ENCODE peak calls at places on chromosomes 5 and 9, in four cellular contexts. One of them, this sample, is unnamed.

GRCh38 chr9:81719972-81720371 is 30.6 kb upstream of the TLE1 start:
- DNase-seq in A673: no peak
- DNase-seq in AG09309: no peak
- DNase-seq in mesothelial cell of epicardium: no peak
- DNase-seq in this sample: no peak

GRCh38 chr9:224540-225520 is 10.2 kb downstream of the DOCK8 start:
- DNase-seq in A673: peak; percentile 11
- DNase-seq in mesothelial cell of epicardium: no peak
- DNase-seq in AG09309: no peak
- DNase-seq in this sample: no peak

GRCh38 chr5:103371046-103371603 is 112.6 kb downstream of the MACIR start:
- DNase-seq in A673: no peak
- DNase-seq in AG09309: no peak
- DNase-seq in mesothelial cell of epicardium: no peak
- DNase-seq in this sample: no peak

GRCh38 chr5:54460181-54460919 is 4.9 kb downstream of the HSPB3 start:
- DNase-seq in AG09309: no peak
- DNase-seq in A673: no peak
- DNase-seq in mesothelial cell of epicardium: no peak
- DNase-seq in this sample: no peak

GRCh38 chr9:89874351-89875321 is 269.8 kb downstream of the GADD45G start:
- DNase-seq in mesothelial cell of epicardium: no peak
- DNase-seq in AG09309: no peak
- DNase-seq in A673: no peak
- DNase-seq in this sample: no peak

GRCh38 chr9:130316406-130316805 is 50.8 kb downstream of the HMCN2 start:
- DNase-seq in mesothelial cell of epicardium: no peak
- DNase-seq in A673: no peak
- DNase-seq in AG09309: no peak
- DNase-seq in this sample: no peak

GRCh38 chr5:134506054-134507039 is 19.1 kb upstream of the JADE2 start:
- DNase-seq in mesothelial cell of epicardium: no peak
- DNase-seq in AG09309: no peak
- DNase-seq in A673: no peak
- DNase-seq in this sample: no peak

GRCh38 chr5:66417681-66418248 is 178.4 kb upstream of the MAST4 start:
- DNase-seq in AG09309: no peak
- DNase-seq in A673: peak; percentile 69
- DNase-seq in mesothelial cell of epicardium: no peak
- DNase-seq in this sample: no peak

GRCh38 chr5:178535299-178536175 is 54.7 kb downstream of the COL23A1 start:
- DNase-seq in A673: no peak
- DNase-seq in mesothelial cell of epicardium: no peak
- DNase-seq in AG09309: no peak
- DNase-seq in this sample: no peak

GRCh38 chr9:116596646-116597045 is 90.5 kb upstream of the TRIM32 start:
- DNase-seq in mesothelial cell of epicardium: no peak
- DNase-seq in A673: peak; percentile 51
- DNase-seq in AG09309: no peak
- DNase-seq in this sample: no peak

GRCh38 chr5:10896016-10896415 is 135.0 kb upstream of the DAP start:
- DNase-seq in mesothelial cell of epicardium: no peak
- DNase-seq in A673: no peak
- DNase-seq in AG09309: no peak
- DNase-seq in this sample: no peak

GRCh38 chr9:124047106-124047716 is 35.6 kb downstream of the LHX2 start:
- DNase-seq in AG09309: no peak
- DNase-seq in A673: peak; percentile 81
- DNase-seq in mesothelial cell of epicardium: no peak
- DNase-seq in this sample: no peak

GRCh38 chr9:121073038-121073437 is 1.7 kb upstream of the CNTRL start:
- DNase-seq in A673: peak; percentile 91
- DNase-seq in mesothelial cell of epicardium: no peak
- DNase-seq in AG09309: peak; percentile 52
- DNase-seq in this sample: no peak

GRCh38 chr5:132504746-132505145 is 14.2 kb upstream of the IRF1 start:
- DNase-seq in mesothelial cell of epicardium: no peak
- DNase-seq in AG09309: no peak
- DNase-seq in A673: no peak
- DNase-seq in this sample: no peak

GRCh38 chr5:25418978-25419377 is 774.2 kb upstream of the CDH10 start:
- DNase-seq in mesothelial cell of epicardium: no peak
- DNase-seq in A673: no peak
- DNase-seq in AG09309: no peak
- DNase-seq in this sample: no peak

GRCh38 chr5:128304121-128304520 is 220.6 kb downstream of the SLC12A2 start:
- DNase-seq in mesothelial cell of epicardium: no peak
- DNase-seq in A673: peak; percentile 23
- DNase-seq in AG09309: peak; percentile 34
- DNase-seq in this sample: no peak

GRCh38 chr9:71925834-71926233 is 14.4 kb downstream of the C9orf85 start:
- DNase-seq in mesothelial cell of epicardium: no peak
- DNase-seq in A673: no peak
- DNase-seq in AG09309: no peak
- DNase-seq in this sample: no peak

GRCh38 chr5:170151105-170151831 is 45.6 kb downstream of the FOXI1 start:
- DNase-seq in mesothelial cell of epicardium: no peak
- DNase-seq in AG09309: peak; percentile 61
- DNase-seq in A673: peak; percentile 64
- DNase-seq in this sample: no peak

GRCh38 chr5:61202213-61202612 is 39.9 kb upstream of the SMIM15 start:
- DNase-seq in mesothelial cell of epicardium: no peak
- DNase-seq in AG09309: peak; percentile 80
- DNase-seq in A673: no peak
- DNase-seq in this sample: no peak

GRCh38 chr5:71663570-71663969 is 55.5 kb upstream of the CARTPT start:
- DNase-seq in A673: no peak
- DNase-seq in mesothelial cell of epicardium: no peak
- DNase-seq in AG09309: no peak
- DNase-seq in this sample: no peak

GRCh38 chr5:36150676-36151433 is 832 bp downstream of the LMBRD2 start:
- DNase-seq in mesothelial cell of epicardium: no peak
- DNase-seq in A673: peak; percentile 83
- DNase-seq in AG09309: no peak
- DNase-seq in this sample: peak; percentile 26

GRCh38 chr9:81182421-81182820 is 506.9 kb downstream of the TLE1 start:
- DNase-seq in mesothelial cell of epicardium: no peak
- DNase-seq in AG09309: no peak
- DNase-seq in A673: no peak
- DNase-seq in this sample: no peak

GRCh38 chr5:152736906-152737305 is 331.8 kb upstream of the NMUR2 start:
- DNase-seq in mesothelial cell of epicardium: no peak
- DNase-seq in A673: no peak
- DNase-seq in AG09309: no peak
- DNase-seq in this sample: no peak

GRCh38 chr9:69471433-69471832 is 146.4 kb downstream of the ENTREP1 start:
- DNase-seq in AG09309: no peak
- DNase-seq in A673: no peak
- DNase-seq in mesothelial cell of epicardium: no peak
- DNase-seq in this sample: no peak

GRCh38 chr5:138504799-138505198 is 38.2 kb downstream of the ETF1 start:
- DNase-seq in A673: peak; percentile 55
- DNase-seq in AG09309: no peak
- DNase-seq in mesothelial cell of epicardium: no peak
- DNase-seq in this sample: no peak

GRCh38 chr5:65034029-65034781 is 265.5 kb downstream of the CWC27 start:
- DNase-seq in A673: no peak
- DNase-seq in AG09309: no peak
- DNase-seq in mesothelial cell of epicardium: no peak
- DNase-seq in this sample: no peak

GRCh38 chr9:1332161-1332560 is 282.0 kb downstream of the DMRT2 start:
- DNase-seq in mesothelial cell of epicardium: no peak
- DNase-seq in A673: peak; percentile 1
- DNase-seq in AG09309: no peak
- DNase-seq in this sample: no peak

DNA sequence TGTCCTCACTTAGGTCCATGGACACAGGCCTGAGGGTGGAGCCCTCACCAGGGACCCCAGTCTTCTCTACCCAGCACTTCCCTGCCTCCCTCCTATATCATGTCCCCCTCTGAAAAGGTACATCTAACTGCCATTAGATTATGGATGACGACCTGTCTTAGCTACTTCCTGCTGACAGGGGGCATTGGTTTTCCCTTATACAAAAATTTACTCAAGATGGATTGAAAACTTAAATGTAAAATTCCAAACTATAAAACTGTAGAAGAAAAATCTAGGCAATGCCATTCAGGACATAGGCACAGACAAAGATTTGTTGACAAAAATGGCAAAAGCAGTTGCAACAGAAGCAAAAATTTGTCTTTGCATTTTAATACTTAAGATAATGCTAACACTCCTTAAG is 623.2 kb upstream of the FAM174A start:
- DNase-seq in A673: no peak
- DNase-seq in mesothelial cell of epicardium: no peak
- DNase-seq in AG09309: no peak
- DNase-seq in this sample: no peak
- TF ChIP-seq CTCF in A673: no peak
- TF ChIP-seq CTCF in mesothelial cell of epicardium: no peak
- TF ChIP-seq CTCF in AG09309: no peak
- TF ChIP-seq CTCF in this sample: no peak

GRCh38 chr5:173291722-173292658 is 36.2 kb downstream of the STC2 start:
- DNase-seq in A673: peak; percentile 31
- DNase-seq in mesothelial cell of epicardium: no peak
- DNase-seq in AG09309: peak; percentile 38
- DNase-seq in this sample: no peak
- TF ChIP-seq CTCF in A673: no peak
- TF ChIP-seq CTCF in mesothelial cell of epicardium: no peak
- TF ChIP-seq CTCF in AG09309: no peak
- TF ChIP-seq CTCF in this sample: no peak

DNA sequence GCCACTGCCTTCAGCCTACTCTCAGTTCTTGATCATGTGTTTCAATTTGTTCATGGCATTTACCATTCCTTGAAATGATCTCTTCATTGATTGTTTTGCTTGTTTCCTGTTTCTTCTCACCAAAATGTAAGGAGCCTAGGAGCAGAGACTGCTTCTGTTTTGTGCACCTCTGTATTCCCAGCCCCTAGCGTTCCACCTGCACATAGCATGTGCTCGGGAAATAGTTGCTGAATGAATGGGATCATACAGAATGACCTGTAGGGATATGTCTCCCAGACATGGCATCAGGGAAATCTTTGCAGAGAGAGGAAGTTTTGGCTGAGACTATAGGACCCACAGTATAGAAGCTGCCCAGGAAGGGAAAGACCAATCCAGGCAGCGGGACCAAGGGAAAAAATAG is 6.2 kb upstream of the CERCAM start:
- DNase-seq in AG09309: no peak
- DNase-seq in A673: no peak
- DNase-seq in mesothelial cell of epicardium: no peak
- DNase-seq in this sample: no peak
- TF ChIP-seq CTCF in AG09309: peak; percentile 30
- TF ChIP-seq CTCF in A673: no peak
- TF ChIP-seq CTCF in mesothelial cell of epicardium: no peak
- TF ChIP-seq CTCF in this sample: no peak

GRCh38 chr5:78920604-78921003 is 64.5 kb downstream of the ARSB start:
- DNase-seq in mesothelial cell of epicardium: no peak
- DNase-seq in A673: no peak
- DNase-seq in AG09309: no peak
- DNase-seq in this sample: no peak
- TF ChIP-seq CTCF in mesothelial cell of epicardium: no peak
- TF ChIP-seq CTCF in A673: peak; percentile 36
- TF ChIP-seq CTCF in AG09309: peak; percentile 63
- TF ChIP-seq CTCF in this sample: no peak